ENCODE peak calls at places on chromosomes 16 and 17, in nine cellular contexts. Z is Peyer's patch, R is ovary, G is uterus, P is prostate gland, N is A549, I is heart right ventricle, H is left ventricle myocardium inferior, Q is IMR-90. B is an unnamed sample.

GRCh38 chr16:23432176-23433128 is 20.5 kb downstream of the COG7 start:
- DNase-seq in Z (no peak), R (no peak), G (no peak), P (no peak), N (no peak), I (no peak), H (no peak), Q (peak; percentile 37), B (no peak)

GRCh38 chr16:87350681-87351319 is 32.8 kb downstream of the FBXO31 start:
- DNase-seq in Z (no peak), R (no peak), G (no peak), P (no peak), N (no peak), I (peak; percentile 14), H (no peak), Q (peak; percentile 43), B (peak; percentile 50)

GRCh38 chr17:76547183-76547641 is 7.4 kb downstream of the PRCD start:
- DNase-seq in Z (peak; percentile 79), R (peak; percentile 79), G (peak; percentile 57), P (peak; percentile 52), N (peak; percentile 72), I (no peak), H (peak; percentile 47), Q (peak; percentile 85), B (peak; percentile 64)

GRCh38 chr17:56777859-56778258 is 55.9 kb downstream of the C17orf67 start:
- DNase-seq in Z (no peak), R (no peak), G (no peak), P (no peak), N (no peak), I (no peak), H (no peak), Q (peak; percentile 81), B (no peak)

GRCh38 chr16:28324887-28325279 is 32.6 kb downstream of the SBK1 start:
- DNase-seq in Z (peak; percentile 8), R (no peak), G (no peak), P (no peak), N (no peak), I (no peak), H (no peak), Q (no peak), B (no peak)

GRCh38 chr17:21705021-21705601 is 12.8 kb downstream of the KCNJ18 start:
- DNase-seq in Z (no peak), R (no peak), G (no peak), P (no peak), N (no peak), I (no peak), H (no peak), Q (no peak), B (no peak)

GRCh38 chr17:16439303-16439791 is 24.0 kb downstream of the TRPV2 start:
- DNase-seq in Z (peak; percentile 32), R (no peak), G (no peak), P (no peak), N (no peak), I (no peak), H (no peak), Q (no peak), B (peak; percentile 69)

GRCh38 chr16:3591436-3591803 is 14.2 kb upstream of the NLRC3 start:
- DNase-seq in Z (no peak), R (no peak), G (no peak), P (no peak), N (no peak), I (no peak), H (no peak), Q (no peak), B (no peak)

GRCh38 chr16:55478827-55479559 is at the start of gene MMP2:
- DNase-seq in Z (peak; percentile 18), R (peak; percentile 84), G (peak; percentile 87), P (no peak), N (no peak), I (peak; percentile 77), H (peak; percentile 84), Q (peak; percentile 79), B (peak; percentile 40)

GRCh38 chr17:78240012-78240655 is 8.7 kb downstream of the TMEM235 start:
- DNase-seq in Z (no peak), R (no peak), G (no peak), P (no peak), N (no peak), I (no peak), H (no peak), Q (no peak), B (no peak)

GRCh38 chr17:62092784-62093183 is 27.7 kb upstream of the MED13 start:
- DNase-seq in Z (no peak), R (no peak), G (no peak), P (no peak), N (no peak), I (no peak), H (no peak), Q (no peak), B (no peak)

GRCh38 chr17:38883592-38884526 is 14.0 kb downstream of the LASP1 start:
- DNase-seq in Z (no peak), R (no peak), G (no peak), P (no peak), N (no peak), I (no peak), H (no peak), Q (no peak), B (no peak)

GRCh38 chr17:48238933-48239602 is 131.5 kb downstream of the SNX11 start:
- DNase-seq in Z (no peak), R (no peak), G (no peak), P (no peak), N (no peak), I (no peak), H (no peak), Q (no peak), B (no peak)

GRCh38 chr17:48239603-48239995 is 132.0 kb downstream of the SNX11 start:
- DNase-seq in Z (no peak), R (no peak), G (no peak), P (no peak), N (no peak), I (no peak), H (no peak), Q (no peak), B (no peak)

GRCh38 chr17:48240122-48240521 is 132.6 kb downstream of the SNX11 start:
- DNase-seq in Z (no peak), R (no peak), G (no peak), P (no peak), N (no peak), I (no peak), H (no peak), Q (no peak), B (no peak)

GRCh38 chr17:48234922-48235321 is 127.4 kb downstream of the SNX11 start:
- DNase-seq in Z (no peak), R (no peak), G (no peak), P (no peak), N (no peak), I (no peak), H (no peak), Q (no peak), B (no peak)

DNA sequence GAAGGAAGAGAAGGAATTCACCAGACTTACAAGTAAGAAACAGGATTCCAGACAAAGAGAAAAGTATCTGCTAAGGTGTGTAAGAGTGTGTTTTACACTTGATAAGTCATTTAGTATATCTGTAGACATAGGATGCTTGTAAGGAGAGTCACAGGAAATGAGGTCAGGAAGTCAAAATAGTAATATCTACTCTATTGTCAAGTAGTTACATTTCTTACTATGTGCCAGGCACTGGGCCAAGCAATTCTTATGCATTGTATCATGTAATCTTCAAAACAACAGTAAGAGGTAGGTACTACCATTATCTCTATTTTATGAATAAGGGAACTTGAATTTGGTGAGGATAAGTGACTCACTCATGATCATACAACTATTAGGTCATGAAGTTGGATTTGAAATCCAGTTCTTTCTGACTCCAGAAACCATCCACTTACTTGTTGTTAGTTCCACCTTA is 129.1 kb downstream of the SNX11 start:
- DNase-seq in Z (no peak), R (no peak), G (no peak), P (no peak), N (peak; percentile 29), I (no peak), H (no peak), Q (peak; percentile 69), B (no peak)
- H3K27ac ChIP-seq in Z (no peak overlapping the region), R (no peak overlapping the region), G (no peak overlapping the region), P (no peak overlapping the region), N (peak overlapping the region; percentile 40), I (no peak overlapping the region), H (no peak overlapping the region), Q (no peak overlapping the region), B (no peak overlapping the region)

GRCh38 chr17:79695293-79696158 is 35.2 kb upstream of the ENPP7 start:
- DNase-seq in Z (no peak), R (no peak), G (no peak), P (peak; percentile 42), N (no peak), I (no peak), H (no peak), Q (no peak), B (no peak)
- H3K4me3 ChIP-seq in Z (no peak overlapping the region), R (no peak overlapping the region), G (no peak overlapping the region), P (no peak overlapping the region), N (no peak overlapping the region), I (no peak overlapping the region), H (no peak overlapping the region), Q (no peak overlapping the region), B (no peak overlapping the region)

GRCh38 chr16:2513405-2514332 is at the start of gene ATP6V0C:
- DNase-seq in Z (peak; percentile 97), R (peak; percentile 94), G (peak; percentile 90), P (peak; percentile 92), N (peak; percentile 86), I (peak; percentile 94), H (peak; percentile 93), Q (peak; percentile 79), B (peak; percentile 97)

GRCh38 chr16:2512920-2513404 is 790 bp upstream of the ATP6V0C start:
- DNase-seq in Z (peak; percentile 53), R (peak; percentile 57), G (peak; percentile 43), P (no peak), N (no peak), I (no peak), H (no peak), Q (no peak), B (no peak)

GRCh38 chr16:2516391-2517240 is 2.9 kb downstream of the ATP6V0C start:
- DNase-seq in Z (no peak), R (peak; percentile 39), G (peak; percentile 20), P (no peak), N (no peak), I (peak; percentile 14), H (no peak), Q (peak; percentile 10), B (no peak)

GRCh38 chr16:2514333-2515179 is 804 bp downstream of the ATP6V0C start:
- DNase-seq in Z (peak; percentile 60), R (no peak), G (no peak), P (no peak), N (no peak), I (no peak), H (no peak), Q (no peak), B (peak; percentile 55)

GRCh38 chr16:2515180-2515803 is 1.5 kb downstream of the ATP6V0C start:
- DNase-seq in Z (no peak), R (peak; percentile 29), G (peak; percentile 14), P (no peak), N (no peak), I (peak; percentile 9), H (no peak), Q (no peak), B (peak; percentile 50)
- H3K27ac ChIP-seq in Z (peak overlapping the region; percentile 100), R (peak overlapping the region; percentile 96), G (peak overlapping the region; percentile 97), P (peak overlapping the region; percentile 98), N (peak overlapping the region; percentile 98), I (peak overlapping the region; percentile 97), H (peak overlapping the region; percentile 92), Q (peak overlapping the region; percentile 57), B (peak overlapping the region; percentile 99)

DNA sequence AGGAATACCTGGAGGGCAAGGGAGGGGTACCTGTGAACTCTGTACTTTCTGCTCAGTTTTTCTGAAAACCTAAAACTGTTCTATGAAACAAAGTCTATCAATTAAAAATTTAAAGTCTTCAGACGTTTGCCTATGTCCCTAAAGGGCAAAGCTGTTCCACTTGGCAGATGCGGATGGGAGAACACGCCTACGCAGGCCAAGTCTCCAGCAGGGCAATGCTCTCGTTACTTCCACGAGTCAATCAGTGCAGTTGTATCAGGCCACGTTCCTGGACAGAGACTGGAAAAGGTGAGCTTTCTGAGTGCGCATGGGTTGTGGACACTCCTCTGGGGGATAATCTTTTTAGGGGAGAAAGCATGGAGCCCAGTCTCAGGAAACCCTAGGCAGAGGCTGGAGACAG is 86.6 kb downstream of the NXN start:
- DNase-seq in Z (no peak), R (no peak), G (no peak), P (no peak), N (no peak), I (no peak), H (no peak), Q (no peak), B (no peak)
- H3K4me3 ChIP-seq in Z (no peak overlapping the region), R (no peak overlapping the region), G (no peak overlapping the region), P (no peak overlapping the region), N (no peak overlapping the region), I (no peak overlapping the region), H (no peak overlapping the region), Q (no peak overlapping the region), B (no peak overlapping the region)